ENCODE peak calls at places on chromosomes 5 and 9, in seven cellular contexts. W, R, P, T, K, B and M are unnamed samples.

GRCh38 chr5:150022681-150023080 is 22.1 kb downstream of the HMGXB3 start:
- DNase-seq in K (no peak), B (no peak), P (no peak), R (no peak), T (no peak), W (no peak), M (no peak)

GRCh38 chr5:135008556-135008955 is 25.5 kb downstream of the PITX1 start:
- DNase-seq in W (no peak), K (no peak), R (no peak), P (no peak), T (no peak), B (no peak), M (no peak)

GRCh38 chr5:89200899-89201298 is 317.9 kb upstream of the MEF2C start:
- DNase-seq in B (no peak), K (no peak), P (no peak), T (no peak), R (no peak), W (no peak), M (no peak)

GRCh38 chr9:136744747-136745146 is 2.0 kb upstream of the LCN10 start:
- DNase-seq in K (no peak), R (no peak), P (no peak), B (no peak), T (no peak), W (no peak), M (no peak)

GRCh38 chr9:123609844-123610243 is 253.8 kb downstream of the CRB2 start:
- DNase-seq in R (no peak), T (no peak), B (no peak), K (no peak), P (peak), W (no peak), M (no peak)

GRCh38 chr5:71737931-71738539 is 19.0 kb downstream of the CARTPT start:
- DNase-seq in B (no peak), W (no peak), T (no peak), R (no peak), K (no peak), P (no peak), M (no peak)

GRCh38 chr5:24816206-24816605 is 171.4 kb upstream of the CDH10 start:
- DNase-seq in T (no peak), W (no peak), P (no peak), R (no peak), K (no peak), B (no peak), M (no peak)

GRCh38 chr5:15596936-15597335 is 97.0 kb downstream of the FBXL7 start:
- DNase-seq in P (no peak), T (no peak), R (no peak), K (no peak), W (no peak), B (no peak), M (no peak)

GRCh38 chr5:178320281-178320855 is 87.8 kb upstream of the PHYKPL start:
- DNase-seq in T (peak), K (no peak), B (no peak), P (peak), R (no peak), W (no peak), M (no peak)

GRCh38 chr9:21873540-21874221 is 71.2 kb downstream of the MTAP start:
- DNase-seq in R (no peak), K (no peak), P (peak), W (no peak), B (no peak), T (no peak), M (no peak)

GRCh38 chr9:127754099-127754760 is 19.1 kb upstream of the TOR2A start:
- DNase-seq in W (no peak), T (no peak), P (no peak), B (no peak), K (no peak), R (no peak), M (no peak)